ENCODE peak calls at places on chromosomes 5 and 9, in nine cellular contexts. One of them, this sample, is unnamed.

GRCh38 chr9:36902861-36903524 is 131.1 kb downstream of the PAX5 start:
- DNase-seq in Panc1: no peak
- DNase-seq in body of pancreas: no peak
- DNase-seq in prostate gland: no peak
- DNase-seq in adrenal gland: no peak
- DNase-seq in astrocyte: no peak
- DNase-seq in coronary artery: no peak
- DNase-seq in fibroblast of lung: no peak
- DNase-seq in PC-3: no peak
- DNase-seq in this sample: no peak

GRCh38 chr9:133474853-133475252 is 4.0 kb downstream of the SLC2A6 start:
- DNase-seq in PC-3: no peak
- DNase-seq in fibroblast of lung: no peak
- DNase-seq in prostate gland: no peak
- DNase-seq in astrocyte: no peak
- DNase-seq in body of pancreas: no peak
- DNase-seq in adrenal gland: no peak
- DNase-seq in Panc1: no peak
- DNase-seq in coronary artery: no peak
- DNase-seq in this sample: no peak

GRCh38 chr9:134776080-134776796 is 104.4 kb upstream of the FCN2 start:
- DNase-seq in body of pancreas: no peak
- DNase-seq in astrocyte: peak; percentile 61
- DNase-seq in adrenal gland: no peak
- DNase-seq in Panc1: no peak
- DNase-seq in prostate gland: no peak
- DNase-seq in PC-3: no peak
- DNase-seq in fibroblast of lung: peak; percentile 72
- DNase-seq in coronary artery: no peak
- DNase-seq in this sample: no peak

GRCh38 chr9:69945671-69946141 is 97.9 kb upstream of the MAMDC2 start:
- DNase-seq in coronary artery: no peak
- DNase-seq in body of pancreas: peak; percentile 13
- DNase-seq in adrenal gland: peak; percentile 55
- DNase-seq in astrocyte: no peak
- DNase-seq in PC-3: no peak
- DNase-seq in Panc1: no peak
- DNase-seq in fibroblast of lung: peak; percentile 36
- DNase-seq in prostate gland: no peak
- DNase-seq in this sample: no peak

GRCh38 chr9:134344068-134344820 is 18.0 kb downstream of the RXRA start:
- DNase-seq in prostate gland: no peak
- DNase-seq in body of pancreas: no peak
- DNase-seq in fibroblast of lung: peak; percentile 67
- DNase-seq in coronary artery: no peak
- DNase-seq in astrocyte: peak; percentile 51
- DNase-seq in Panc1: no peak
- DNase-seq in PC-3: no peak
- DNase-seq in adrenal gland: peak; percentile 75
- DNase-seq in this sample: no peak

GRCh38 chr9:121634800-121635261 is 16.6 kb upstream of the DAB2IP start:
- DNase-seq in body of pancreas: no peak
- DNase-seq in coronary artery: no peak
- DNase-seq in Panc1: no peak
- DNase-seq in PC-3: peak; percentile 9
- DNase-seq in adrenal gland: no peak
- DNase-seq in fibroblast of lung: no peak
- DNase-seq in prostate gland: no peak
- DNase-seq in astrocyte: no peak
- DNase-seq in this sample: no peak

GRCh38 chr9:113011911-113012381 is at the start of gene ZNF883:
- DNase-seq in body of pancreas: peak; percentile 53
- DNase-seq in PC-3: no peak
- DNase-seq in astrocyte: peak; percentile 62
- DNase-seq in coronary artery: no peak
- DNase-seq in fibroblast of lung: peak; percentile 69
- DNase-seq in prostate gland: no peak
- DNase-seq in Panc1: no peak
- DNase-seq in adrenal gland: peak; percentile 49
- DNase-seq in this sample: peak; percentile 58

GRCh38 chr9:88312517-88313103 is 75.6 kb upstream of the SPIN1 start:
- DNase-seq in fibroblast of lung: no peak
- DNase-seq in body of pancreas: no peak
- DNase-seq in Panc1: no peak
- DNase-seq in PC-3: no peak
- DNase-seq in coronary artery: no peak
- DNase-seq in prostate gland: no peak
- DNase-seq in astrocyte: no peak
- DNase-seq in adrenal gland: no peak
- DNase-seq in this sample: no peak

GRCh38 chr9:112049834-112050516 is 125.1 kb downstream of the SUSD1 start:
- DNase-seq in fibroblast of lung: peak; percentile 75
- DNase-seq in astrocyte: peak; percentile 73
- DNase-seq in Panc1: no peak
- DNase-seq in coronary artery: no peak
- DNase-seq in adrenal gland: no peak
- DNase-seq in prostate gland: no peak
- DNase-seq in body of pancreas: no peak
- DNase-seq in PC-3: no peak
- DNase-seq in this sample: no peak

GRCh38 chr5:95853490-95853889 is 31.0 kb upstream of the GLRX start:
- DNase-seq in prostate gland: no peak
- DNase-seq in adrenal gland: no peak
- DNase-seq in body of pancreas: no peak
- DNase-seq in fibroblast of lung: no peak
- DNase-seq in coronary artery: no peak
- DNase-seq in Panc1: no peak
- DNase-seq in PC-3: no peak
- DNase-seq in astrocyte: no peak
- DNase-seq in this sample: no peak
- TF ChIP-seq CTCF in prostate gland: no peak
- TF ChIP-seq CTCF in adrenal gland: no peak
- TF ChIP-seq CTCF in body of pancreas: no peak
- TF ChIP-seq CTCF in fibroblast of lung: no peak
- TF ChIP-seq CTCF in coronary artery: no peak
- TF ChIP-seq CTCF in Panc1: no peak
- TF ChIP-seq CTCF in PC-3: no peak
- TF ChIP-seq CTCF in astrocyte: no peak
- TF ChIP-seq CTCF in this sample: no peak

GRCh38 chr9:20568406-20568805 is 53.9 kb downstream of the MLLT3 start:
- DNase-seq in adrenal gland: no peak
- DNase-seq in astrocyte: no peak
- DNase-seq in coronary artery: no peak
- DNase-seq in fibroblast of lung: no peak
- DNase-seq in PC-3: no peak
- DNase-seq in prostate gland: no peak
- DNase-seq in Panc1: no peak
- DNase-seq in body of pancreas: no peak
- DNase-seq in this sample: no peak

GRCh38 chr9:20566401-20566800 is 55.9 kb downstream of the MLLT3 start:
- DNase-seq in fibroblast of lung: no peak
- DNase-seq in Panc1: no peak
- DNase-seq in prostate gland: no peak
- DNase-seq in adrenal gland: no peak
- DNase-seq in body of pancreas: no peak
- DNase-seq in astrocyte: no peak
- DNase-seq in coronary artery: no peak
- DNase-seq in PC-3: no peak
- DNase-seq in this sample: no peak

GRCh38 chr9:20570756-20571155 is 51.5 kb downstream of the MLLT3 start:
- DNase-seq in fibroblast of lung: peak; percentile 77
- DNase-seq in PC-3: peak; percentile 58
- DNase-seq in coronary artery: no peak
- DNase-seq in astrocyte: peak; percentile 70
- DNase-seq in prostate gland: no peak
- DNase-seq in Panc1: no peak
- DNase-seq in body of pancreas: no peak
- DNase-seq in adrenal gland: no peak
- DNase-seq in this sample: no peak

GRCh38 chr9:20570086-20570485 is 52.2 kb downstream of the MLLT3 start:
- DNase-seq in coronary artery: no peak
- DNase-seq in prostate gland: no peak
- DNase-seq in Panc1: no peak
- DNase-seq in fibroblast of lung: peak; percentile 31
- DNase-seq in astrocyte: no peak
- DNase-seq in PC-3: peak; percentile 47
- DNase-seq in body of pancreas: no peak
- DNase-seq in adrenal gland: no peak
- DNase-seq in this sample: no peak

DNA sequence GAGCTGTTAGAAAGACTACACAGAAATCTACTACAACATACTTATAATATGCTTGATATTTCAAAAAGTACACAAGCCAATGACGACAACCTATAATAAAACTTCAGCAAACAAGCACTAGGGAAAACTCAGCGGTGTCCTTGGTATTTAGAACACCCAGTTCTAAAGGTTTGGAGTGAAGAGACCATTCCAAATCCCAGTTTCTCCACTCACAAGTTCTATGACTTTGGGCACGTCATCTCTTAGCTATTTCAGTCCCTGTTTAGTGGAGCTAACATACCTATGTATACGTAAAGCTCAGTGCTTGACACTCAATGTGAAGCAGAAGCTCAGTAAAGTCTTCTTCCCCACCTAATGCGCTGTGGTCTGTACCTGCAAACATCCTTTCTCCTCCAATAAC is 52.8 kb downstream of the MLLT3 start:
- DNase-seq in fibroblast of lung: no peak
- DNase-seq in astrocyte: no peak
- DNase-seq in prostate gland: no peak
- DNase-seq in coronary artery: no peak
- DNase-seq in adrenal gland: no peak
- DNase-seq in body of pancreas: no peak
- DNase-seq in PC-3: peak; percentile 55
- DNase-seq in Panc1: no peak
- DNase-seq in this sample: no peak
- H3K27ac ChIP-seq in fibroblast of lung: no peak overlapping the region
- H3K27ac ChIP-seq in astrocyte: no peak overlapping the region
- H3K27ac ChIP-seq in prostate gland: peak overlapping the region; percentile 64
- H3K27ac ChIP-seq in coronary artery: no peak overlapping the region
- H3K27ac ChIP-seq in adrenal gland: no peak overlapping the region
- H3K27ac ChIP-seq in body of pancreas: no peak overlapping the region
- H3K27ac ChIP-seq in PC-3: peak overlapping the region; percentile 57
- H3K27ac ChIP-seq in Panc1: no peak overlapping the region
- H3K27ac ChIP-seq in this sample: no peak overlapping the region

DNA sequence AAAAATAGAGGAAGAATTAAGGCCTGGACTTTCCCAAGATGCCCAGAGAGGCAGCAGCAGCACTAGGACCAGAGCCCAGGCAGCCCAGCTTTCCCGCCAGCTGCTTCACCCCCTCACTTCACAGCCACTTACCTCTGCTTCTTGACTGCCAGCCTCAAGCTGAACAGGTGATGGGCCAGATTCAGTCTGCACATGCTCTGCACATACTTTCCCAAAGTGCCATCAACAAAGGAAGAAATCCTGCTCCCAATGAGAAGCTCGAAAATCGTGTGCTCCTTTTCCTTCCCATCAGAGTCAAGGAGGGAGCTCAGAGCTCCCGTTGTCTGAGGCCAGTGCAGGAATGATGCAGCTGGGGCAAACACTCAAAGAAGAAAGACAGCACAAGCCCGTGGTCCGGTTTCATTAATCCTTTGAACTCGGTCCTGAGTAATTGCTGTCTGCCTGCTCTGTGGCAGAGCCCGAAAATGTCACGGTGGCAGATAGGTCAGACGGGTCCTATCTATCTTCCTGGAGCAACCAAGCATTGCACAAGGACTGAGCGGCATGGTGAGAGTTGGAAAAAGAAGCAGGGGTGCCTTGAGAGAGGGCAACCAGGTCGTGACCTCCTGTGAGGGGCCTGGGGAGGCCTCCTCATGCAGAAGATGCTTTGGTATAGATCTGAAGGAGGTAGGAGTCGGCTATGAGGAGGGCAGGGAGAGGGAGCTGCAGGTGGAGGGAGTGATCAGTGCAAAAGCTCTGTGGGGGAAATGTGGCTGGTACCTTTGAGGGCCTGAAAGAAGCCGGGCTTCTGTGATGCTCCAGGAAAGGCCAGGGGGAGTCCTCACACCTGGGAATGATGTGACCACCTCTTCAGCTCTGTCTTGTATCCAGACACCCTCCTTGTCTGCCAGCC is 3.8 kb upstream of the SLC25A48 start:
- DNase-seq in fibroblast of lung: no peak
- DNase-seq in coronary artery: no peak
- DNase-seq in Panc1: no peak
- DNase-seq in body of pancreas: no peak
- DNase-seq in astrocyte: no peak
- DNase-seq in adrenal gland: no peak
- DNase-seq in PC-3: no peak
- DNase-seq in prostate gland: no peak
- DNase-seq in this sample: no peak
- TF ChIP-seq CTCF in fibroblast of lung: no peak
- TF ChIP-seq CTCF in coronary artery: no peak
- TF ChIP-seq CTCF in Panc1: peak; percentile 63
- TF ChIP-seq CTCF in body of pancreas: no peak
- TF ChIP-seq CTCF in astrocyte: no peak
- TF ChIP-seq CTCF in adrenal gland: no peak
- TF ChIP-seq CTCF in PC-3: no peak
- TF ChIP-seq CTCF in prostate gland: no peak
- TF ChIP-seq CTCF in this sample: no peak

GRCh38 chr9:92406506-92406905 is 2.1 kb upstream of the OGN start:
- DNase-seq in Panc1: no peak
- DNase-seq in fibroblast of lung: peak; percentile 50
- DNase-seq in coronary artery: peak; percentile 81
- DNase-seq in adrenal gland: peak; percentile 37
- DNase-seq in prostate gland: peak; percentile 10
- DNase-seq in PC-3: no peak
- DNase-seq in body of pancreas: no peak
- DNase-seq in astrocyte: peak; percentile 49
- DNase-seq in this sample: no peak

GRCh38 chr9:92403153-92403552 is 1.2 kb downstream of the OGN start:
- DNase-seq in body of pancreas: no peak
- DNase-seq in Panc1: no peak
- DNase-seq in fibroblast of lung: no peak
- DNase-seq in prostate gland: no peak
- DNase-seq in PC-3: no peak
- DNase-seq in coronary artery: no peak
- DNase-seq in adrenal gland: no peak
- DNase-seq in astrocyte: no peak
- DNase-seq in this sample: no peak

GRCh38 chr9:92405770-92406169 is 1.4 kb upstream of the OGN start:
- DNase-seq in adrenal gland: no peak
- DNase-seq in coronary artery: no peak
- DNase-seq in PC-3: no peak
- DNase-seq in prostate gland: no peak
- DNase-seq in fibroblast of lung: no peak
- DNase-seq in body of pancreas: no peak
- DNase-seq in astrocyte: no peak
- DNase-seq in Panc1: no peak
- DNase-seq in this sample: no peak

GRCh38 chr9:92404031-92404430 is 347 bp downstream of the OGN start:
- DNase-seq in fibroblast of lung: no peak
- DNase-seq in Panc1: no peak
- DNase-seq in adrenal gland: no peak
- DNase-seq in PC-3: no peak
- DNase-seq in body of pancreas: no peak
- DNase-seq in coronary artery: no peak
- DNase-seq in astrocyte: no peak
- DNase-seq in prostate gland: no peak
- DNase-seq in this sample: no peak

DNA sequence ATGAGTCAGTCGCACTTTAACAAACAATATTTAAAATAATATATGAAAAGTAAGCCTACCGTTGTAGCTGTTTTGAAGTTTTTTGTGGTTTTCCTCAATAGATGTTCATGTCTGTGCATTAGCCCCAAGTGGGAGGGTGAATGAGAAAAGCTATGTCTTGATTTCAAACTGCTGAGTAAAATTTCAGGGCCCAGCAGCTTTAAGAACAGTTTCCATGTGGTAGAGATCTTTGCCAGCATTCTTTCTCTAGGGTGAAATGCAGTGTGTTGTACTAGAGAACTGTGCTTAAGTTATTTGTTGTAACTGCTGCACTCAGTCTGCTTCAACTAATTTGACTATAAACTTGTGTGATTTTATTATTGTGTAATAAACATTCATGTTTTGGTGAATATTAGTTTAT is at the start of gene OGN:
- DNase-seq in PC-3: no peak
- DNase-seq in Panc1: no peak
- DNase-seq in fibroblast of lung: peak; percentile 52
- DNase-seq in astrocyte: no peak
- DNase-seq in adrenal gland: no peak
- DNase-seq in coronary artery: no peak
- DNase-seq in prostate gland: no peak
- DNase-seq in body of pancreas: no peak
- DNase-seq in this sample: no peak
- H3K27ac ChIP-seq in PC-3: no peak within 1 kb of the TSS
- H3K27ac ChIP-seq in Panc1: no peak within 1 kb of the TSS
- H3K27ac ChIP-seq in fibroblast of lung: no peak within 1 kb of the TSS
- H3K27ac ChIP-seq in astrocyte: no peak within 1 kb of the TSS
- H3K27ac ChIP-seq in adrenal gland: no peak within 1 kb of the TSS
- H3K27ac ChIP-seq in coronary artery: peak within 1 kb of the TSS; percentile 65
- H3K27ac ChIP-seq in prostate gland: no peak within 1 kb of the TSS
- H3K27ac ChIP-seq in body of pancreas: no peak within 1 kb of the TSS
- H3K27ac ChIP-seq in this sample: no peak within 1 kb of the TSS